ENCODE peak calls at places on chromosome 13, in five cellular contexts. X, Q, K, P and E are unnamed samples.

GRCh38 chr13:28049215-28049614 is 51.2 kb downstream of the FLT3 start:
- DNase-seq in K (no peak), Q (no peak), X (no peak), P (no peak), E (no peak)

GRCh38 chr13:27201661-27202060 is 30.1 kb upstream of the USP12 start:
- DNase-seq in Q (no peak), X (no peak), P (no peak), K (no peak), E (peak)

GRCh38 chr13:113947321-113948033 is 26.4 kb downstream of the C13orf46 start:
- DNase-seq in K (peak), X (no peak), Q (peak), P (no peak), E (peak)

GRCh38 chr13:40666905-40667621 is 622 bp upstream of the FOXO1 start:
- DNase-seq in P (peak), Q (no peak), K (peak), X (no peak), E (no peak)

GRCh38 chr13:53004605-53005004 is 24.0 kb upstream of the OLFM4 start:
- DNase-seq in X (no peak), Q (no peak), K (no peak), P (no peak), E (no peak)

GRCh38 chr13:28532226-28533048 is 37.5 kb upstream of the FLT1 start:
- DNase-seq in P (peak), Q (peak), X (no peak), K (no peak), E (no peak)

GRCh38 chr13:25973576-25973975 is 78.2 kb downstream of the SHISA2 start:
- DNase-seq in K (no peak), Q (no peak), X (no peak), P (no peak), E (no peak)

GRCh38 chr13:93690139-93690538 is 463.5 kb downstream of the GPC6 start:
- DNase-seq in Q (peak), X (no peak), K (no peak), P (no peak), E (no peak)

GRCh38 chr13:60852886-60853285 is 455.9 kb downstream of the TDRD3 start:
- DNase-seq in P (no peak), X (no peak), Q (no peak), K (no peak), E (no peak)

GRCh38 chr13:99847318-99847750 is 124.2 kb downstream of the ZIC5 start:
- DNase-seq in P (no peak), X (no peak), Q (no peak), K (no peak), E (no peak)

GRCh38 chr13:65613004-65613403 is 1617.1 kb downstream of the PCDH9 start:
- DNase-seq in Q (no peak), P (no peak), X (no peak), K (no peak), E (no peak)

GRCh38 chr13:96200810-96201209 is 110.9 kb downstream of the HS6ST3 start:
- DNase-seq in P (no peak), Q (no peak), X (no peak), K (no peak), E (no peak)

GRCh38 chr13:106232680-106233079 is 302.8 kb downstream of the EFNB2 start:
- DNase-seq in X (no peak), P (no peak), Q (no peak), K (no peak), E (no peak)

GRCh38 chr13:53250272-53250875 is 221.8 kb downstream of the OLFM4 start:
- DNase-seq in K (no peak), Q (peak), P (no peak), X (no peak), E (peak)

GRCh38 chr13:30234763-30235162 is 72.6 kb downstream of the KATNAL1 start:
- DNase-seq in K (no peak), P (no peak), Q (no peak), X (no peak), E (no peak)

GRCh38 chr13:32415019-32415418 is 12.9 kb downstream of the N4BP2L1 start:
- DNase-seq in K (peak), X (no peak), Q (no peak), P (no peak), E (no peak)
- TF ChIP-seq CTCF in K (peak), X (no peak), Q (peak), P (no peak), E (peak)

DNA sequence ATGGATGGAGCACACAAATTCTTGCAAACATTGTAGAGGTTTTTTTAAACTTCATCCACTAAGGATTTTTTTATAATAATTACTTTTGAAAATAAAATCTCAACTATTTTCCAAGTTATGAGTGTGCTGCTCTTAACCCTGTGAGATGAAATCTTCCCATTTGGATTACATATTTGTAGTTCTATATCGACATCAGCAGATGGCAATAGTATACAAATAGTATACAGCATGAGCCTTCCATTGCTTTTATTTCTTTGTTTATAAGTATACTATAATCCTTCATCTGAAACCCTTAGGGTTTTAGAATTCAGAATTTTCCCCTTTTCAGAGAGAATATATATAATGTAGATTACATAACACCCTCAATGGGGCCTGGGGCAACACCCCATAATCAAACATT is 70.5 kb downstream of the GJA3 start:
- DNase-seq in K (no peak), X (no peak), Q (no peak), P (no peak), E (no peak)
- TF ChIP-seq CTCF in K (no peak), X (no peak), Q (no peak), P (no peak), E (peak)

GRCh38 chr13:37138169-37138568 is 32.7 kb upstream of the CSNK1A1L start:
- DNase-seq in K (no peak), X (no peak), Q (peak), P (no peak), E (no peak)
- TF ChIP-seq CTCF in K (no peak), X (no peak), Q (peak), P (no peak), E (peak)

GRCh38 chr13:47598340-47598911 is 402.6 kb downstream of the SUCLA2 start:
- DNase-seq in X (no peak), K (no peak), Q (peak), P (no peak), E (no peak)
- TF ChIP-seq CTCF in X (no peak), K (no peak), Q (peak), P (peak), E (peak)

GRCh38 chr13:90233933-90234672 is 1113.4 kb upstream of the MIR17HG start:
- DNase-seq in Q (no peak), P (no peak), X (no peak), K (no peak), E (no peak)
- TF ChIP-seq CTCF in Q (no peak), P (no peak), X (no peak), K (no peak), E (peak)

DNA sequence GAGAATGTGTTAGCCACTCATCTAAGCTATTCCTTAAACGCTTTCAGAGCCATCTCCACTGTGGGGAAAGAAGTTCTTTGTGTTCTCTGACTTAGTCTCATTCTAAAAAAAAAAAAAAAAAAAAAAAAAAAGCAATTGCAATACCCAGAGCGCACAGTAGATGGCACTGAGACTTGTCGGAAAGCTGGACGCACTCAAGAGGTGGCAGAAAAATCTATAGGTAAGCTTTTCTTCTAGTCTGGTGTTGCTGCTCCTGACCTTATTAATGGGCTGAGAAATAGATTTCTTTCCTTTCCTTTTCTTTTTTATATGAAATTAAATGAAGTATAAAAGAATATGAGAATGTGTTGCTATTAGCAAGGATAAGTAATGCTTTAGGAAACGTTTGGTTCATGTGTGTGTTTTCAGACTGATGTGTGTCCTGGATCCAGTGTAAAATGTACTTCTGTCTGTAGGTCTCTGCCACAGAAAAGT is 4.7 kb upstream of the GJB2 start:
- DNase-seq in Q (peak), P (no peak), X (no peak), K (no peak), E (no peak)
- TF ChIP-seq CTCF in Q (peak), P (peak), X (no peak), K (peak), E (peak)

GRCh38 chr13:102856603-102857002 is 10.8 kb downstream of the ERCC5 start:
- DNase-seq in K (no peak), Q (no peak), P (peak), X (no peak), E (no peak)
- TF ChIP-seq CTCF in K (no peak), Q (no peak), P (no peak), X (no peak), E (no peak)

DNA sequence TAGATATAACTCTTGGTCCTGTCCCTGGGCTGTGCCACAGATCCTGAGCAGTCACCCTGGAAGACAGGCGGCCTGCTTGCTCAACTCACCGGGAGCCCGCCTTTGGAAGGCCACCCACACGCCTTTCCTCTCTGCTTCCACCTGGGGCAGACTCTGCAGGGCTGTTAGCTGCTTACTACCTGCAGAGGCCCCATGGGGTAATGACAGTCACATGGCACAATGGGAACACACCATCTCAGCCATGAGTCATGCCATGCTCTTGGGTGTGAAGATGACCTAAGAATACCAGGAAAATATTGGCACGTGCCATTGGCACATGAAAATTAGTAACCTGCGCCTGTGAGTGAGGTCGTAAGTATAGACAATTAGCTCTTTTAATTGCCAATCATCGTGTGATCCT is 108.6 kb downstream of the COL4A2 start:
- DNase-seq in X (no peak), K (no peak), P (no peak), Q (no peak), E (no peak)
- TF ChIP-seq CTCF in X (no peak), K (no peak), P (no peak), Q (no peak), E (no peak)